ENCODE peak calls at places on chromosomes 7 and 10, in six cellular contexts. One of them, this sample, is unnamed.

GRCh38 chr7:107169120-107170050 is 582 bp downstream of the HBP1 start:
- DNase-seq in body of pancreas: peak; percentile 98
- DNase-seq in ovary: peak; percentile 97
- DNase-seq in HepG2: peak; percentile 95
- DNase-seq in prostate gland: peak; percentile 98
- DNase-seq in Peyer's patch: peak; percentile 96
- DNase-seq in this sample: peak; percentile 99

GRCh38 chr10:119654540-119654939 is 3.4 kb downstream of the BAG3 start:
- DNase-seq in HepG2: peak; percentile 27
- DNase-seq in Peyer's patch: no peak
- DNase-seq in prostate gland: peak; percentile 89
- DNase-seq in ovary: peak; percentile 41
- DNase-seq in body of pancreas: peak; percentile 73
- DNase-seq in this sample: no peak

GRCh38 chr7:98321301-98321700 is 39.8 kb downstream of the BRI3 start:
- DNase-seq in body of pancreas: no peak
- DNase-seq in Peyer's patch: no peak
- DNase-seq in ovary: no peak
- DNase-seq in HepG2: no peak
- DNase-seq in prostate gland: no peak
- DNase-seq in this sample: no peak

GRCh38 chr7:106111671-106112117 is 418 bp downstream of the SYPL1 start:
- DNase-seq in HepG2: peak; percentile 10
- DNase-seq in body of pancreas: peak; percentile 72
- DNase-seq in prostate gland: no peak
- DNase-seq in Peyer's patch: no peak
- DNase-seq in ovary: no peak
- DNase-seq in this sample: peak; percentile 73

GRCh38 chr7:120807390-120807789 is 50.6 kb downstream of the TSPAN12 start:
- DNase-seq in HepG2: no peak
- DNase-seq in prostate gland: no peak
- DNase-seq in Peyer's patch: no peak
- DNase-seq in ovary: no peak
- DNase-seq in body of pancreas: no peak
- DNase-seq in this sample: no peak

GRCh38 chr10:92242910-92243671 is 47.8 kb downstream of the CPEB3 start:
- DNase-seq in HepG2: peak; percentile 58
- DNase-seq in ovary: peak; percentile 48
- DNase-seq in Peyer's patch: peak; percentile 84
- DNase-seq in prostate gland: peak; percentile 63
- DNase-seq in body of pancreas: peak; percentile 72
- DNase-seq in this sample: peak; percentile 60

GRCh38 chr7:122067077-122067476 is 77.0 kb downstream of the AASS start:
- DNase-seq in Peyer's patch: no peak
- DNase-seq in ovary: no peak
- DNase-seq in HepG2: no peak
- DNase-seq in body of pancreas: no peak
- DNase-seq in prostate gland: no peak
- DNase-seq in this sample: no peak

GRCh38 chr10:119526606-119527592 is 15.6 kb downstream of the RGS10 start:
- DNase-seq in HepG2: no peak
- DNase-seq in prostate gland: no peak
- DNase-seq in Peyer's patch: no peak
- DNase-seq in ovary: no peak
- DNase-seq in body of pancreas: no peak
- DNase-seq in this sample: no peak

GRCh38 chr7:105438847-105439173 is 50.1 kb upstream of the SRPK2 start:
- DNase-seq in HepG2: peak; percentile 28
- DNase-seq in prostate gland: no peak
- DNase-seq in body of pancreas: no peak
- DNase-seq in Peyer's patch: no peak
- DNase-seq in ovary: no peak
- DNase-seq in this sample: no peak

GRCh38 chr7:18607025-18607424 is 111.5 kb downstream of the HDAC9 start:
- DNase-seq in ovary: no peak
- DNase-seq in prostate gland: no peak
- DNase-seq in body of pancreas: no peak
- DNase-seq in HepG2: no peak
- DNase-seq in Peyer's patch: no peak
- DNase-seq in this sample: no peak

GRCh38 chr10:63972949-63973827 is 452.0 kb downstream of the REEP3 start:
- DNase-seq in prostate gland: no peak
- DNase-seq in body of pancreas: no peak
- DNase-seq in ovary: no peak
- DNase-seq in HepG2: no peak
- DNase-seq in Peyer's patch: no peak
- DNase-seq in this sample: no peak

GRCh38 chr10:19788075-19788686 is 28.1 kb upstream of the PLXDC2 start:
- DNase-seq in Peyer's patch: peak; percentile 60
- DNase-seq in HepG2: peak; percentile 61
- DNase-seq in prostate gland: peak; percentile 14
- DNase-seq in body of pancreas: peak; percentile 33
- DNase-seq in ovary: peak; percentile 23
- DNase-seq in this sample: peak; percentile 39

GRCh38 chr10:80460399-80461207 is 6.5 kb downstream of the TSPAN14 start:
- DNase-seq in Peyer's patch: peak; percentile 79
- DNase-seq in ovary: peak; percentile 44
- DNase-seq in prostate gland: peak; percentile 98
- DNase-seq in body of pancreas: peak; percentile 96
- DNase-seq in HepG2: peak; percentile 33
- DNase-seq in this sample: peak; percentile 53

GRCh38 chr7:66330961-66331360 is 125.8 kb downstream of the TPST1 start:
- DNase-seq in HepG2: no peak
- DNase-seq in Peyer's patch: peak; percentile 49
- DNase-seq in body of pancreas: no peak
- DNase-seq in ovary: peak; percentile 31
- DNase-seq in prostate gland: no peak
- DNase-seq in this sample: peak; percentile 89

GRCh38 chr7:101410743-101411476 is 48.2 kb downstream of the COL26A1 start:
- DNase-seq in body of pancreas: peak; percentile 41
- DNase-seq in Peyer's patch: peak; percentile 55
- DNase-seq in prostate gland: peak; percentile 23
- DNase-seq in ovary: no peak
- DNase-seq in HepG2: peak; percentile 41
- DNase-seq in this sample: peak; percentile 49

DNA sequence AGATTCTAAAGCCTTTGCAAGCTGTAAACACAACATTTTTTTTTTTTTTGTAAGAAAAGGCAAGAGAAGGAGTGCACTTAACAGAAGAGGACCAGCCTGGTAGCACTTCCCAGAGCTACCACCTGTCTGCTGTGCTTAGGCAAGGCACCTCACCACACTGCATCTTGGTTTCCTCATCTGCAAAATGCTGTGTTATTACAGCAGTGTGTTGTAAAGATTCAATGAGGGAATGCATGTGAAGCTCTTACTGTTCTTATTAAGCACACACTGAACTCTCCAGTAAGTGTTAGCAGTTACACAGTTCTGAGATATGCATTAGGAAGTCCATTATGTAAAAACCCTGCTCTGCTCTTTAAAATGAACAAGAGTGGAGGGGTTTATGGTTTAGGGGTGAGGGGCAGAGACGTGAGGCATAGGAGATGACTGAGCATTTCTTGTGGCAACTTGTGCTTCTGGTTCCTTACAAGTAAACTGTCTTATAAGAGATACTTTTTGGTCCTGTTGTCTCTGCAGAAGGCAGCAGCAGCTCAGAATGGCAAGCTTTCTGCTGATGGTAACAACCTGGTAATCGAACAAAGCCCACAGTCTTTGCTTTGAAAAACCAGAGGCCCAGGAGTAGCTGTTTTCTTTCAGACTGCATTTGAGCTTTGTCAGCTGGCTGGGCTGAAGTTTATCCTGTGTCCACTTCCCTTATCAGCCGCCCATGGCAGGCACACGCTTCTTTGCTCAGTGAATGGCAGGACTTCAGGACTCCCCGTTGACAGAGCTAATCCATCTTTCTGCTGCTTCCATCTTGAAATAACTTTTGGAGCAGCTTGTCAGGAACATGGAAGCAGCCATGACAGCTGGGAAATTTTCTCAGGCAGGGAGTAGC is 98.8 kb upstream of the BMPER start:
- DNase-seq in prostate gland: no peak
- DNase-seq in body of pancreas: no peak
- DNase-seq in Peyer's patch: no peak
- DNase-seq in ovary: no peak
- DNase-seq in HepG2: peak; percentile 18
- DNase-seq in this sample: no peak
- H3K27ac ChIP-seq in prostate gland: no peak overlapping the region
- H3K27ac ChIP-seq in body of pancreas: no peak overlapping the region
- H3K27ac ChIP-seq in Peyer's patch: no peak overlapping the region
- H3K27ac ChIP-seq in ovary: peak overlapping the region; percentile 8
- H3K27ac ChIP-seq in HepG2: no peak overlapping the region
- H3K27ac ChIP-seq in this sample: no peak overlapping the region

DNA sequence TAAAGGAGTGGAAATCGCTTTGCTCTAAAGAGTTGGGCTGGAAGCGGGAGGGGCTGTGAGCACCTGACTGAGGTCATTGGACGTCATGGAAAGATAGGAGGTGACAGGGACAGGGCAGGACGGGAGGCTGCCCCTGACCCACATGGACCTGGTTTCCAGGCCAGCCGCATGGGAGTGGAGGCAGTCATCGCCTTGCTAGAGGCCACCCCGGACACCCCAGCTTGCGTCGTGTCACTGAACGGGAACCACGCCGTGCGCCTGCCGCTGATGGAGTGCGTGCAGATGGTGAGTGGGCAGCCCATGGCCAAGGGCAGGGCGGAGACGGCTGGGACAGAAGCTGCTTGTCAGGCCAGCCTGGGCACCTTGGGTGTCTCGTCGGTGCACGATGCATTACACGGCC is 41.8 kb downstream of the PFKP start:
- DNase-seq in Peyer's patch: no peak
- DNase-seq in HepG2: no peak
- DNase-seq in prostate gland: no peak
- DNase-seq in ovary: no peak
- DNase-seq in body of pancreas: no peak
- DNase-seq in this sample: no peak
- TF ChIP-seq CTCF in Peyer's patch: no peak
- TF ChIP-seq CTCF in HepG2: no peak
- TF ChIP-seq CTCF in prostate gland: no peak
- TF ChIP-seq CTCF in ovary: no peak
- TF ChIP-seq CTCF in body of pancreas: no peak
- TF ChIP-seq CTCF in this sample: no peak

GRCh38 chr10:70672993-70673928 is 955 bp downstream of the ADAMTS14 start:
- DNase-seq in body of pancreas: no peak
- DNase-seq in ovary: no peak
- DNase-seq in Peyer's patch: no peak
- DNase-seq in prostate gland: no peak
- DNase-seq in HepG2: no peak
- DNase-seq in this sample: peak; percentile 67

GRCh38 chr10:70671229-70671588 is 1.1 kb upstream of the ADAMTS14 start:
- DNase-seq in ovary: no peak
- DNase-seq in HepG2: no peak
- DNase-seq in Peyer's patch: no peak
- DNase-seq in prostate gland: no peak
- DNase-seq in body of pancreas: no peak
- DNase-seq in this sample: no peak

GRCh38 chr10:70671619-70672164 is 614 bp upstream of the ADAMTS14 start:
- DNase-seq in ovary: no peak
- DNase-seq in prostate gland: no peak
- DNase-seq in Peyer's patch: no peak
- DNase-seq in HepG2: no peak
- DNase-seq in body of pancreas: no peak
- DNase-seq in this sample: no peak

GRCh38 chr10:70673929-70674559 is 1.7 kb downstream of the ADAMTS14 start:
- DNase-seq in prostate gland: no peak
- DNase-seq in HepG2: no peak
- DNase-seq in body of pancreas: no peak
- DNase-seq in Peyer's patch: no peak
- DNase-seq in ovary: no peak
- DNase-seq in this sample: no peak

GRCh38 chr10:70672165-70672992 is at the start of gene ADAMTS14:
- DNase-seq in prostate gland: no peak
- DNase-seq in body of pancreas: no peak
- DNase-seq in HepG2: no peak
- DNase-seq in Peyer's patch: no peak
- DNase-seq in ovary: no peak
- DNase-seq in this sample: peak; percentile 47
- TF ChIP-seq POLR2A in prostate gland: no peak
- TF ChIP-seq POLR2A in body of pancreas: no peak
- TF ChIP-seq POLR2A in HepG2: no peak
- TF ChIP-seq POLR2A in Peyer's patch: no peak
- TF ChIP-seq POLR2A in ovary: no peak
- TF ChIP-seq POLR2A in this sample: no peak

GRCh38 chr7:140230862-140231778 is 54.3 kb upstream of the KDM7A start:
- DNase-seq in body of pancreas: peak; percentile 57
- DNase-seq in Peyer's patch: peak; percentile 87
- DNase-seq in HepG2: peak; percentile 93
- DNase-seq in prostate gland: peak; percentile 53
- DNase-seq in ovary: no peak
- DNase-seq in this sample: peak; percentile 36
- H3K27ac ChIP-seq in body of pancreas: no peak overlapping the region
- H3K27ac ChIP-seq in Peyer's patch: peak overlapping the region; percentile 95
- H3K27ac ChIP-seq in HepG2: peak overlapping the region; percentile 99
- H3K27ac ChIP-seq in prostate gland: peak overlapping the region; percentile 88
- H3K27ac ChIP-seq in ovary: no peak overlapping the region
- H3K27ac ChIP-seq in this sample: no peak overlapping the region

GRCh38 chr10:84665883-84666463 is 337.6 kb downstream of the CCSER2 start:
- DNase-seq in body of pancreas: no peak
- DNase-seq in HepG2: peak; percentile 37
- DNase-seq in prostate gland: no peak
- DNase-seq in Peyer's patch: no peak
- DNase-seq in ovary: no peak
- DNase-seq in this sample: no peak
- TF ChIP-seq CTCF in body of pancreas: peak; percentile 29
- TF ChIP-seq CTCF in HepG2: peak; percentile 75
- TF ChIP-seq CTCF in prostate gland: no peak
- TF ChIP-seq CTCF in Peyer's patch: no peak
- TF ChIP-seq CTCF in ovary: no peak
- TF ChIP-seq CTCF in this sample: no peak

DNA sequence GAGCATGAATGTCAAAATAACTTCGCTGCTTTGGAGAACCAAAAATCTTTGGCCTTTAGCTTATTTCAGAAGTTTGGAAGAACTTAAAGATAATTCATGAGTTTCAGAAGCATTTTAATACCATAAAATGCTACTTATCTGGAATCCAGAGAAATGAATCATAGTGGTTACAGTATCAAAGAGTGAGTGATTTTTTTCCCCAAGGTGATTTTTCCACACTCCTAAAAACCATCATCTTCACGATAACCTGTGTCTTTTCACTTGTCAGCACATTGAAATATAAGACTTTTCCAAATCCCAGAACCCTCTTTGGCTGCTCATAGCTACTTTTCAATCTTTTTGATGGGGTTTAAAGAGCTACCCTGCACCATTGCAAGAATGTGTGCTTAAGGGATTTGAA is 134.7 kb downstream of the BICC1 start:
- DNase-seq in HepG2: no peak
- DNase-seq in ovary: no peak
- DNase-seq in prostate gland: no peak
- DNase-seq in Peyer's patch: no peak
- DNase-seq in body of pancreas: no peak
- DNase-seq in this sample: no peak
- TF ChIP-seq POLR2A in HepG2: no peak
- TF ChIP-seq POLR2A in ovary: no peak
- TF ChIP-seq POLR2A in prostate gland: no peak
- TF ChIP-seq POLR2A in Peyer's patch: no peak
- TF ChIP-seq POLR2A in body of pancreas: no peak
- TF ChIP-seq POLR2A in this sample: no peak